ENCODE peak calls at places on chromosomes 3 and 15, in eight cellular contexts. One of them, this sample, is unnamed.

GRCh38 chr3:194976813-194977322 is 291.2 kb downstream of the FAM43A start:
- DNase-seq in RWPE2: no peak
- DNase-seq in foreskin fibroblast: no peak
- DNase-seq in brain microvascular endothelial cell: no peak
- DNase-seq in right atrium auricular region: no peak
- DNase-seq in CD8-positive, alpha-beta T cell: no peak
- DNase-seq in transverse colon: no peak
- DNase-seq in GM12865: no peak
- DNase-seq in this sample: no peak

GRCh38 chr3:186143280-186143679 is 34.4 kb upstream of the ETV5 start:
- DNase-seq in RWPE2: no peak
- DNase-seq in foreskin fibroblast: no peak
- DNase-seq in brain microvascular endothelial cell: no peak
- DNase-seq in right atrium auricular region: no peak
- DNase-seq in CD8-positive, alpha-beta T cell: no peak
- DNase-seq in transverse colon: no peak
- DNase-seq in GM12865: no peak
- DNase-seq in this sample: no peak

GRCh38 chr15:63156708-63157065 is 590 bp downstream of the RPS27L start:
- DNase-seq in RWPE2: no peak
- DNase-seq in foreskin fibroblast: no peak
- DNase-seq in brain microvascular endothelial cell: peak
- DNase-seq in right atrium auricular region: peak
- DNase-seq in CD8-positive, alpha-beta T cell: no peak
- DNase-seq in transverse colon: peak
- DNase-seq in GM12865: peak
- DNase-seq in this sample: no peak

GRCh38 chr15:98648654-98649537 is 557 bp downstream of the IGF1R start:
- DNase-seq in RWPE2: no peak
- DNase-seq in foreskin fibroblast: no peak
- DNase-seq in brain microvascular endothelial cell: no peak
- DNase-seq in right atrium auricular region: no peak
- DNase-seq in CD8-positive, alpha-beta T cell: peak
- DNase-seq in transverse colon: peak
- DNase-seq in GM12865: peak
- DNase-seq in this sample: no peak

GRCh38 chr15:59528965-59529402 is 82.6 kb upstream of the GCNT3 start:
- DNase-seq in RWPE2: peak
- DNase-seq in foreskin fibroblast: peak
- DNase-seq in brain microvascular endothelial cell: peak
- DNase-seq in right atrium auricular region: peak
- DNase-seq in CD8-positive, alpha-beta T cell: peak
- DNase-seq in transverse colon: peak
- DNase-seq in GM12865: peak
- DNase-seq in this sample: peak

GRCh38 chr15:67117356-67117755 is 52.0 kb downstream of the SMAD3 start:
- DNase-seq in RWPE2: no peak
- DNase-seq in foreskin fibroblast: peak
- DNase-seq in brain microvascular endothelial cell: no peak
- DNase-seq in right atrium auricular region: no peak
- DNase-seq in CD8-positive, alpha-beta T cell: no peak
- DNase-seq in transverse colon: no peak
- DNase-seq in GM12865: no peak
- DNase-seq in this sample: no peak

GRCh38 chr3:40024526-40024925 is 215.1 kb downstream of the MYRIP start:
- DNase-seq in RWPE2: no peak
- DNase-seq in foreskin fibroblast: no peak
- DNase-seq in brain microvascular endothelial cell: no peak
- DNase-seq in right atrium auricular region: no peak
- DNase-seq in CD8-positive, alpha-beta T cell: no peak
- DNase-seq in transverse colon: no peak
- DNase-seq in GM12865: no peak
- DNase-seq in this sample: no peak

GRCh38 chr3:12268050-12268449 is 20.8 kb upstream of the PPARG start:
- DNase-seq in RWPE2: no peak
- DNase-seq in foreskin fibroblast: no peak
- DNase-seq in brain microvascular endothelial cell: no peak
- DNase-seq in right atrium auricular region: no peak
- DNase-seq in CD8-positive, alpha-beta T cell: no peak
- DNase-seq in transverse colon: no peak
- DNase-seq in GM12865: no peak
- DNase-seq in this sample: no peak

GRCh38 chr3:142894493-142894892 is 5.6 kb upstream of the PCOLCE2 start:
- DNase-seq in RWPE2: no peak
- DNase-seq in foreskin fibroblast: no peak
- DNase-seq in brain microvascular endothelial cell: no peak
- DNase-seq in right atrium auricular region: no peak
- DNase-seq in CD8-positive, alpha-beta T cell: no peak
- DNase-seq in transverse colon: no peak
- DNase-seq in GM12865: no peak
- DNase-seq in this sample: no peak

GRCh38 chr3:54780336-54780735 is 147.5 kb downstream of the LRTM1 start:
- DNase-seq in RWPE2: no peak
- DNase-seq in foreskin fibroblast: no peak
- DNase-seq in brain microvascular endothelial cell: no peak
- DNase-seq in right atrium auricular region: no peak
- DNase-seq in CD8-positive, alpha-beta T cell: no peak
- DNase-seq in transverse colon: no peak
- DNase-seq in GM12865: no peak
- DNase-seq in this sample: no peak

GRCh38 chr3:192917508-192918274 is at the start of gene MB21D2:
- DNase-seq in RWPE2: peak
- DNase-seq in foreskin fibroblast: peak
- DNase-seq in brain microvascular endothelial cell: peak
- DNase-seq in right atrium auricular region: peak
- DNase-seq in CD8-positive, alpha-beta T cell: peak
- DNase-seq in transverse colon: peak
- DNase-seq in GM12865: peak
- DNase-seq in this sample: peak

GRCh38 chr3:134201201-134202130 is 49.2 kb downstream of the RYK start:
- DNase-seq in RWPE2: no peak
- DNase-seq in foreskin fibroblast: peak
- DNase-seq in brain microvascular endothelial cell: peak
- DNase-seq in right atrium auricular region: no peak
- DNase-seq in CD8-positive, alpha-beta T cell: no peak
- DNase-seq in transverse colon: no peak
- DNase-seq in GM12865: no peak
- DNase-seq in this sample: peak

GRCh38 chr3:157282261-157283191 is 122.6 kb upstream of the CCNL1 start:
- DNase-seq in RWPE2: no peak
- DNase-seq in foreskin fibroblast: peak
- DNase-seq in brain microvascular endothelial cell: peak
- DNase-seq in right atrium auricular region: peak
- DNase-seq in CD8-positive, alpha-beta T cell: no peak
- DNase-seq in transverse colon: no peak
- DNase-seq in GM12865: no peak
- DNase-seq in this sample: peak

GRCh38 chr15:80779658-80780415 is 667 bp downstream of the CEMIP start:
- DNase-seq in RWPE2: no peak
- DNase-seq in foreskin fibroblast: no peak
- DNase-seq in brain microvascular endothelial cell: no peak
- DNase-seq in right atrium auricular region: no peak
- DNase-seq in CD8-positive, alpha-beta T cell: no peak
- DNase-seq in transverse colon: peak
- DNase-seq in GM12865: no peak
- DNase-seq in this sample: no peak

GRCh38 chr15:29920515-29920914 is 98.2 kb upstream of the TJP1 start:
- DNase-seq in RWPE2: peak
- DNase-seq in foreskin fibroblast: no peak
- DNase-seq in brain microvascular endothelial cell: no peak
- DNase-seq in right atrium auricular region: no peak
- DNase-seq in CD8-positive, alpha-beta T cell: no peak
- DNase-seq in transverse colon: no peak
- DNase-seq in GM12865: no peak
- DNase-seq in this sample: no peak

GRCh38 chr3:40713306-40713705 is 188.5 kb downstream of the ZNF621 start:
- DNase-seq in RWPE2: no peak
- DNase-seq in foreskin fibroblast: no peak
- DNase-seq in brain microvascular endothelial cell: no peak
- DNase-seq in right atrium auricular region: no peak
- DNase-seq in CD8-positive, alpha-beta T cell: no peak
- DNase-seq in transverse colon: no peak
- DNase-seq in GM12865: no peak
- DNase-seq in this sample: no peak

GRCh38 chr15:71375934-71376333 is 260.7 kb downstream of the THSD4 start:
- DNase-seq in RWPE2: no peak
- DNase-seq in foreskin fibroblast: peak
- DNase-seq in brain microvascular endothelial cell: no peak
- DNase-seq in right atrium auricular region: no peak
- DNase-seq in CD8-positive, alpha-beta T cell: no peak
- DNase-seq in transverse colon: no peak
- DNase-seq in GM12865: no peak
- DNase-seq in this sample: no peak

GRCh38 chr15:60647246-60647645 is 168.3 kb upstream of the ICE2 start:
- DNase-seq in RWPE2: no peak
- DNase-seq in foreskin fibroblast: no peak
- DNase-seq in brain microvascular endothelial cell: no peak
- DNase-seq in right atrium auricular region: no peak
- DNase-seq in CD8-positive, alpha-beta T cell: no peak
- DNase-seq in transverse colon: no peak
- DNase-seq in GM12865: no peak
- DNase-seq in this sample: no peak

GRCh38 chr15:60651155-60651554 is 172.2 kb upstream of the ICE2 start:
- DNase-seq in RWPE2: no peak
- DNase-seq in foreskin fibroblast: no peak
- DNase-seq in brain microvascular endothelial cell: no peak
- DNase-seq in right atrium auricular region: no peak
- DNase-seq in CD8-positive, alpha-beta T cell: no peak
- DNase-seq in transverse colon: no peak
- DNase-seq in GM12865: no peak
- DNase-seq in this sample: no peak

GRCh38 chr15:60649845-60650548 is 171.1 kb upstream of the ICE2 start:
- DNase-seq in RWPE2: no peak
- DNase-seq in foreskin fibroblast: no peak
- DNase-seq in brain microvascular endothelial cell: no peak
- DNase-seq in right atrium auricular region: no peak
- DNase-seq in CD8-positive, alpha-beta T cell: no peak
- DNase-seq in transverse colon: peak
- DNase-seq in GM12865: peak
- DNase-seq in this sample: no peak

GRCh38 chr15:60646595-60646994 is 167.7 kb upstream of the ICE2 start:
- DNase-seq in RWPE2: no peak
- DNase-seq in foreskin fibroblast: no peak
- DNase-seq in brain microvascular endothelial cell: no peak
- DNase-seq in right atrium auricular region: no peak
- DNase-seq in CD8-positive, alpha-beta T cell: no peak
- DNase-seq in transverse colon: no peak
- DNase-seq in GM12865: no peak
- DNase-seq in this sample: no peak

GRCh38 chr15:60648928-60649679 is 170.2 kb upstream of the ICE2 start:
- DNase-seq in RWPE2: no peak
- DNase-seq in foreskin fibroblast: no peak
- DNase-seq in brain microvascular endothelial cell: no peak
- DNase-seq in right atrium auricular region: no peak
- DNase-seq in CD8-positive, alpha-beta T cell: no peak
- DNase-seq in transverse colon: no peak
- DNase-seq in GM12865: peak
- DNase-seq in this sample: no peak
- TF ChIP-seq CTCF in RWPE2: no peak
- TF ChIP-seq CTCF in foreskin fibroblast: no peak
- TF ChIP-seq CTCF in brain microvascular endothelial cell: no peak
- TF ChIP-seq CTCF in right atrium auricular region: no peak
- TF ChIP-seq CTCF in CD8-positive, alpha-beta T cell: no peak
- TF ChIP-seq CTCF in transverse colon: no peak
- TF ChIP-seq CTCF in GM12865: no peak
- TF ChIP-seq CTCF in this sample: no peak

GRCh38 chr3:155173771-155174170 is 93.7 kb downstream of the MME start:
- DNase-seq in RWPE2: no peak
- DNase-seq in foreskin fibroblast: no peak
- DNase-seq in brain microvascular endothelial cell: no peak
- DNase-seq in right atrium auricular region: no peak
- DNase-seq in CD8-positive, alpha-beta T cell: no peak
- DNase-seq in transverse colon: no peak
- DNase-seq in GM12865: no peak
- DNase-seq in this sample: no peak
- H3K4me3 ChIP-seq in RWPE2: no peak
- H3K4me3 ChIP-seq in foreskin fibroblast: no peak
- H3K4me3 ChIP-seq in brain microvascular endothelial cell: no peak
- H3K4me3 ChIP-seq in right atrium auricular region: no peak
- H3K4me3 ChIP-seq in CD8-positive, alpha-beta T cell: no peak
- H3K4me3 ChIP-seq in transverse colon: no peak
- H3K4me3 ChIP-seq in GM12865: no peak
- H3K4me3 ChIP-seq in this sample: no peak

GRCh38 chr15:74807302-74807701 is 5.3 kb upstream of the LMAN1L start:
- DNase-seq in RWPE2: no peak
- DNase-seq in foreskin fibroblast: no peak
- DNase-seq in brain microvascular endothelial cell: peak
- DNase-seq in right atrium auricular region: no peak
- DNase-seq in CD8-positive, alpha-beta T cell: no peak
- DNase-seq in transverse colon: no peak
- DNase-seq in GM12865: no peak
- DNase-seq in this sample: no peak

GRCh38 chr15:74808073-74808839 is 4.4 kb upstream of the LMAN1L start:
- DNase-seq in RWPE2: no peak
- DNase-seq in foreskin fibroblast: no peak
- DNase-seq in brain microvascular endothelial cell: no peak
- DNase-seq in right atrium auricular region: no peak
- DNase-seq in CD8-positive, alpha-beta T cell: no peak
- DNase-seq in transverse colon: peak
- DNase-seq in GM12865: no peak
- DNase-seq in this sample: no peak

GRCh38 chr15:74808840-74809229 is 3.8 kb upstream of the LMAN1L start:
- DNase-seq in RWPE2: no peak
- DNase-seq in foreskin fibroblast: no peak
- DNase-seq in brain microvascular endothelial cell: no peak
- DNase-seq in right atrium auricular region: no peak
- DNase-seq in CD8-positive, alpha-beta T cell: no peak
- DNase-seq in transverse colon: no peak
- DNase-seq in GM12865: no peak
- DNase-seq in this sample: no peak

GRCh38 chr15:74809951-74810350 is 2.7 kb upstream of the LMAN1L start:
- DNase-seq in RWPE2: no peak
- DNase-seq in foreskin fibroblast: no peak
- DNase-seq in brain microvascular endothelial cell: no peak
- DNase-seq in right atrium auricular region: no peak
- DNase-seq in CD8-positive, alpha-beta T cell: no peak
- DNase-seq in transverse colon: no peak
- DNase-seq in GM12865: no peak
- DNase-seq in this sample: no peak

DNA sequence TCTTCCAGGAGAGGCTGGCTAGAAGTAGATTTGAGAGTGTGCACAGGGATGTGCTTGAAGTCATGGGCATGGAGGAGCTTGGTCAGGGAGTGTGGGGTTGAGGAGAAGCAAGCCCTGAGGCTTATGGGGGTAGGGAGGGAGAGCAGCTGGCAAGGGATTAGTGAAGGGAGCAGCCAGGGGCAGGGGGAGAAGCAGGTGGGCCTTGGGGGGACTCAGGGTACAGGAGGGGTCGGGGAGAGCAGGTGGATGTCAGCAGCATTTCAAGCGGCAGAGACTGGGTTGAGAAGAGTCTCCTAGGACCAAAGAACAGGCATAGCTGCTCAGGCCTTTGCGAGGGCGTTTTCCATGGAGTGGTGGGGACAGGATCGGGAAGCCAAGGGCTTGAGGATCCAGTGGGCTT is 3.4 kb upstream of the LMAN1L start:
- DNase-seq in RWPE2: no peak
- DNase-seq in foreskin fibroblast: no peak
- DNase-seq in brain microvascular endothelial cell: no peak
- DNase-seq in right atrium auricular region: no peak
- DNase-seq in CD8-positive, alpha-beta T cell: no peak
- DNase-seq in transverse colon: no peak
- DNase-seq in GM12865: no peak
- DNase-seq in this sample: no peak
- TF ChIP-seq CTCF in RWPE2: no peak
- TF ChIP-seq CTCF in foreskin fibroblast: no peak
- TF ChIP-seq CTCF in brain microvascular endothelial cell: no peak
- TF ChIP-seq CTCF in right atrium auricular region: no peak
- TF ChIP-seq CTCF in CD8-positive, alpha-beta T cell: no peak
- TF ChIP-seq CTCF in transverse colon: no peak
- TF ChIP-seq CTCF in GM12865: no peak
- TF ChIP-seq CTCF in this sample: no peak

GRCh38 chr3:149377408-149378111 is at the start of gene TM4SF1:
- DNase-seq in RWPE2: peak
- DNase-seq in foreskin fibroblast: peak
- DNase-seq in brain microvascular endothelial cell: peak
- DNase-seq in right atrium auricular region: peak
- DNase-seq in CD8-positive, alpha-beta T cell: no peak
- DNase-seq in transverse colon: peak
- DNase-seq in GM12865: no peak
- DNase-seq in this sample: peak
- H3K4me3 ChIP-seq in RWPE2: peak
- H3K4me3 ChIP-seq in foreskin fibroblast: no peak
- H3K4me3 ChIP-seq in brain microvascular endothelial cell: peak
- H3K4me3 ChIP-seq in right atrium auricular region: peak
- H3K4me3 ChIP-seq in CD8-positive, alpha-beta T cell: no peak
- H3K4me3 ChIP-seq in transverse colon: no peak
- H3K4me3 ChIP-seq in GM12865: no peak
- H3K4me3 ChIP-seq in this sample: peak

This sample was measured in AG04450.